ENCODE peak calls at places on chromosomes 12 and 14, in four cellular contexts. D is effector CD8-positive, alpha-beta T cell; G is NCI-H1417 treated with DMSO at 0.1 percent for 48 hours; M is activated CD4-positive, alpha-beta T cell treated with anti-CD3 and anti-CD28 coated beads, Interleukin-2, amount 50 U/mL, for 1 hour. B is an unnamed sample.

GRCh38 chr14:55074662-55075061 is 23.2 kb downstream of the MAPK1IP1L start:
- DNase-seq in G (no peak), D (no peak), M (no peak), B (no peak)

GRCh38 chr12:27012239-27012981 is 1.8 kb downstream of the TM7SF3 start:
- DNase-seq in M (no peak), D (no peak), G (no peak), B (peak; percentile 63)

GRCh38 chr12:51529586-51529985 is 61.4 kb upstream of the SCN8A start:
- DNase-seq in D (no peak), G (no peak), M (no peak), B (no peak)

GRCh38 chr12:59736359-59736758 is 140.5 kb downstream of the SLC16A7 start:
- DNase-seq in G (no peak), M (no peak), D (no peak), B (no peak)

GRCh38 chr12:24902521-24903304 is 46.2 kb downstream of the BCAT1 start:
- DNase-seq in M (no peak), D (no peak), G (no peak), B (peak; percentile 38)

GRCh38 chr14:54944737-54945391 is 42.2 kb upstream of the GCH1 start:
- DNase-seq in G (no peak), D (no peak), M (no peak), B (no peak)

GRCh38 chr12:130934753-130935152 is 19.0 kb upstream of the ADGRD1 start:
- DNase-seq in D (no peak), M (no peak), G (no peak), B (no peak)

GRCh38 chr12:573226-573625 is 90.0 kb downstream of the NINJ2 start:
- DNase-seq in G (no peak), D (no peak), M (no peak), B (no peak)

GRCh38 chr12:128120035-128120434 is 146.9 kb upstream of the TMEM132C start:
- DNase-seq in G (no peak), D (no peak), M (no peak), B (no peak)

GRCh38 chr12:6112004-6112403 is 12.5 kb downstream of the VWF start:
- DNase-seq in G (no peak), D (no peak), M (no peak), B (no peak)

GRCh38 chr12:31536672-31537071 is 54.3 kb downstream of the DENND5B start:
- DNase-seq in G (no peak), M (no peak), D (no peak), B (no peak)

GRCh38 chr12:62976110-62976640 is 41.2 kb upstream of the PPM1H start:
- DNase-seq in D (no peak), M (no peak), G (no peak), B (no peak)

GRCh38 chr12:123126294-123127144 is 24.4 kb downstream of the PITPNM2 start:
- DNase-seq in D (no peak), G (no peak), M (no peak), B (no peak)

GRCh38 chr14:72758420-72758819 is 135.5 kb downstream of the DPF3 start:
- DNase-seq in M (no peak), D (no peak), G (no peak), B (no peak)

GRCh38 chr12:47705239-47705570 is 625 bp downstream of the RPAP3 start:
- DNase-seq in M (no peak), G (no peak), D (no peak), B (no peak)

GRCh38 chr14:70995671-70996070 is 88.4 kb downstream of the PCNX1 start:
- DNase-seq in M (no peak), G (no peak), D (no peak), B (no peak)

GRCh38 chr12:20097561-20097960 is 270.8 kb upstream of the PDE3A start:
- DNase-seq in M (no peak), G (no peak), D (no peak), B (peak; percentile 21)

GRCh38 chr12:13198921-13199320 is 2.4 kb downstream of the EMP1 start:
- DNase-seq in D (no peak), G (no peak), M (no peak), B (no peak)

GRCh38 chr12:48980389-48980952 is 2.3 kb downstream of the WNT1 start:
- DNase-seq in D (no peak), G (no peak), M (no peak), B (no peak)

GRCh38 chr14:104724407-104724980 is 465 bp downstream of the ADSS1 start:
- DNase-seq in G (no peak), D (no peak), M (peak; percentile 16), B (peak; percentile 35)

GRCh38 chr14:83709116-83709515 is 1820.8 kb upstream of the FLRT2 start:
- DNase-seq in M (no peak), D (no peak), G (no peak), B (no peak)

GRCh38 chr12:57173089-57173488 is 25.7 kb upstream of the LRP1-AS start:
- DNase-seq in G (no peak), D (no peak), M (no peak), B (no peak)

GRCh38 chr14:74712499-74713394 is at the start of the genes AREL1 and FCF1:
- DNase-seq in G (no peak), M (peak; percentile 68), D (no peak), B (peak; percentile 89)

B was measured in Ammon's horn.